ENCODE peak calls at places on chromosomes 12 and 14, in four cellular contexts. D is K562, U is GM12878, A is HL-60. L is an unnamed sample.

GRCh38 chr14:67831122-67831521 is 11.5 kb downstream of the RAD51B start:
- DNase-seq in D (no peak), A (no peak), U (no peak), L (no peak)

GRCh38 chr12:120121766-120122293 is 5.3 kb upstream of the RAB35 start:
- DNase-seq in D (no peak), U (peak), A (no peak), L (no peak)

GRCh38 chr14:99560946-99561683 is 42.9 kb downstream of the CCDC85C start:
- DNase-seq in D (no peak), U (no peak), A (no peak), L (no peak)

GRCh38 chr14:22432348-22432976 is 156.6 kb downstream of the DAD1 start:
- DNase-seq in A (peak), D (peak), U (no peak), L (no peak)

GRCh38 chr12:1559729-1560128 is 34.7 kb downstream of the FBXL14 start:
- DNase-seq in A (no peak), U (no peak), D (no peak), L (no peak)

GRCh38 chr12:56224102-56224701 is at the start of gene NABP2:
- DNase-seq in U (peak), A (peak), D (peak), L (peak)

GRCh38 chr14:75723716-75724115 is 62.7 kb downstream of the TTLL5 start:
- DNase-seq in U (no peak), D (no peak), A (no peak), L (no peak)

GRCh38 chr12:64461634-64462414 is 9.9 kb downstream of the TBK1 start:
- DNase-seq in U (no peak), A (no peak), D (no peak), L (no peak)

GRCh38 chr12:17550011-17550410 is 540.0 kb downstream of the RERGL start:
- DNase-seq in A (no peak), U (no peak), D (no peak), L (no peak)

GRCh38 chr14:91113829-91114078 is at the start of gene DGLUCY:
- DNase-seq in D (peak), U (no peak), A (peak), L (peak)

GRCh38 chr14:103123634-103124500 is 606 bp downstream of the TNFAIP2 start:
- DNase-seq in U (no peak), A (peak), D (peak), L (peak)

DNA sequence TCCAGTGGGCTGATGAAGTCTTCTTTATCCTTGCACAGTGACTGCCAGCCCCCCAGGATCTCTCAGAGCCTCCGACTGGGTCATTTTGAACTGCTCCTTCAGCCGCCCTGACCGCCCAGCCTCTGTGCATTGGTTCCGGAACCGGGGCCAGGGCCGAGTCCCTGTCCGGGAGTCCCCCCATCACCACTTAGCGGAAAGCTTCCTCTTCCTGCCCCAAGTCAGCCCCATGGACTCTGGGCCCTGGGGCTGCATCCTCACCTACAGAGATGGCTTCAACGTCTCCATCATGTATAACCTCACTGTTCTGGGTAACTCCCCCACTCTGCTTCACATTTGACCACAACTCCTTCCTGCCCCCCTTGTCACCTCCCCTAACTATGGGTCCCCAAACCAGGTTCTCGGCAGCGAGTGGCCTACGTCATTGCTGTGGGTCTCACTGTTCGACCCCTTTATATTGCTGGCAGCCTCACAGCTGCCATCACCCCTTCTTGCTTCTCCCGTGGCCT is 2.3 kb downstream of the LAG3 start:
- DNase-seq in A (no peak), D (no peak), U (no peak), L (no peak)
- TF ChIP-seq POLR2AphosphoS5 in A (no peak), D (no peak), U (no peak), L (no peak)

DNA sequence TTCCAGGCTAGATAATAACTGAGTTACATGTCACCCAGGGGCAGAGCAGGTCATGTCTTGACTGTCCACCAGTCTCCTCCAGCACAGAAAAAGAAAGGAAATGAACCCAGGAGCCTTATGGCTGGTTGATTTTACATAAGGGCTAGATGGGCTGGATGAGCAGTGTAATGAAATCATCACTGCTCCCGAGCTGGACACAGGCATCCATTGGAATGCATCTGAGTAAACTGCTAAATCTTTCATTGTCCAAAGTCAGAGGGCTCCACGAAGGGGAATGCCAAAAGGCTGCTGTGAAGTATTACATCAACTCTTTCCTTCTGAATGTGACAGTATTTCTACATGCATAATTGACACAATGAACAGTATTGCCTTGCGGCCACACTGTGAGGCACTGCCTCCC is 30.1 kb upstream of the TSPAN11 start:
- DNase-seq in D (no peak), A (no peak), U (no peak), L (no peak)
- TF ChIP-seq SPI1 in D (no peak), A (no peak), U (no peak), L (no peak)

GRCh38 chr12:105928436-105928835 is 210.3 kb downstream of the NUAK1 start:
- DNase-seq in A (no peak), U (no peak), D (no peak), L (no peak)
- TF ChIP-seq POLR2AphosphoS5 in A (no peak), U (no peak), D (no peak), L (no peak)

GRCh38 chr12:96465896-96466295 is 23.5 kb upstream of the CFAP54 start:
- DNase-seq in U (no peak), D (no peak), A (no peak), L (no peak)
- TF ChIP-seq SPI1 in U (no peak), D (no peak), A (no peak), L (no peak)

DNA sequence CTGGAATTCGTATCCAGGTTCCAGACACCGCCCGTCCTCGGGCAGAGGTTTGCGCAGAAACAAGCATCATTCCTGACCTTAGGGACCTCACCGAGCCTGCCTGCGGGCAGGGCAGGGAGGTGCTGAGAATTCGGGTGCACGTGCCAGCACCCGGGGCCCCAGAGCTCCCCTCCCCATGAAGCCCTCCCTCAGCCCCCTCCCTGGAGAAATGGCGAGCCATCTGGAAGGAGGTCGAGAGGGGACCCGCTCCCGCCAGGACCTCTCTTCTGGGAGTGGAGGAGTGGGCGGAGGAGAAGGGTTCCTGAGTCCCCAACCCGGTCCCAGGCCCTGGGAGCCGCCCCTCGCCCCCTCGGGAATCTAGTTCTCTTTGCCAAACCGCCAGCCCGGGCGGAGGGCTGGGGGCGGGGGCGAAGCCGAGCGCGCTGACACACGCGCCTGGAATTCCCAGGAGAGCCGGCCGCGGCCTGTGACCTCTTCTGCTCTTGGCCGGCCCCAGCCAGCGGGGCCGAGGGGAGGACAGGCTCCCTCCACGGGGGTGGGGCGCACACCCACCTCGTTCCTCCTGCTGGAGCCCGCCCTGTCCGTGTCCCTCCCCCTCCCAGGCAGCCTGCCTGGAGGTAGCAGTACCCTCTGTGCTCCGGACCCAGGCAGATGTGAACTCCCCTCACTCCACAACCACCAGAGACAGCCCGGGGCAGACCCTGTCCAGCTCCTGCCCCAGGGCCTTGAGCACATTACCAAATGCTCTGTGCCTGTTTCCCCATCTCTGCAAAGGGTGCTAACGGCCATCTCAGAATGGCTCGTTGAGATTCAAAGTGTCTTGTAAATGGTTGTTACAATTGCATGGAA is 23.0 kb upstream of the GPR132 start:
- DNase-seq in U (no peak), A (no peak), D (no peak), L (no peak)
- TF ChIP-seq POLR2AphosphoS5 in U (no peak), A (no peak), D (no peak), L (no peak)

DNA sequence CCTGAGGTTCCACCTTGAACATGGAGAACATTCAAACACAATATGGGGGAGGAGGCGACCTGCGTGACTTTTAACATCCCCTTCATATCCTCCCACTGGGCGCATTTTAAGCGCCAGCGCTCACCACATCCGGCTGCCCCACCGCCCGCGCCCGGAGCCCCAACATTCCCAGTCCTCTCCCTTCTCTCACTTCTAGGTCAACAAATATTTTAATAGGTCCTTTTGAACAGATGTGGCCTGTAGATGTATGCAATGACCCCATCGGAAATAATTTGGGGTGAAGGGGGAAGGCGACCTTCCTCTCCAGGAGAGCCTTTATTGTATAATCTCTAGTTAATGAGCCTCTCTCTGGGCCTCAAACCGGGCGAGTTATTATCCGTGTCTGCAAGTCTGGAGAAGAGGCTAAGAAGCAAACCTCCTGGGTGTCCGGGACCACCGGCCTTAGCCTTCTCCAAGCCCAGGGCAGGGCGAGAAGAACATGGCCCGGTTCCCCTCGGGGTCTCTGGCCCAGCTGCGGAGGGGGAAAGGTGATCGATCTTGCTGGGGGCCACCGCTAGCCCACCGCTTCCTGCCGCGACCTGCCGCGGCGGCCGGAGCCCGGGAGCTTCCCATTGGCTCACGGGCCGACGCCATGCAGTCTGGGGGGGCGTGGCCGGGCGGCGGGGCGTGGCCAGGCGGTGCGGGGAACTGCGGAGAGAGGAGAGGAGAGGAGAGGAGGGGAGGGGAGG is 83.2 kb upstream of the HMGA2 start:
- DNase-seq in U (no peak), D (peak), A (peak), L (peak)
- TF ChIP-seq SPI1 in U (no peak), D (no peak), A (no peak), L (no peak)

GRCh38 chr14:73221945-73222344 is 15.4 kb upstream of the PAPLN start:
- DNase-seq in A (no peak), U (no peak), D (no peak), L (no peak)
- TF ChIP-seq POLR2AphosphoS5 in A (no peak), U (no peak), D (no peak), L (no peak)

GRCh38 chr12:123046431-123046830 is 66.0 kb downstream of the ARL6IP4 start:
- DNase-seq in D (no peak), U (no peak), A (no peak), L (no peak)

GRCh38 chr12:123050331-123050809 is 69.9 kb downstream of the ARL6IP4 start:
- DNase-seq in D (no peak), A (no peak), U (no peak), L (no peak)

GRCh38 chr12:123050913-123051312 is 70.4 kb downstream of the ARL6IP4 start:
- DNase-seq in D (peak), A (no peak), U (no peak), L (no peak)

GRCh38 chr12:123047289-123047688 is 66.8 kb downstream of the ARL6IP4 start:
- DNase-seq in A (no peak), U (no peak), D (no peak), L (no peak)

GRCh38 chr12:123049398-123050250 is 69.1 kb downstream of the ARL6IP4 start:
- DNase-seq in U (no peak), A (no peak), D (no peak), L (no peak)
- TF ChIP-seq SPI1 in U (no peak), A (no peak), D (no peak), L (no peak)

GRCh38 chr12:113090740-113091139 is 34.2 kb downstream of the DTX1 start:
- DNase-seq in D (no peak), U (no peak), A (no peak), L (no peak)
- TF ChIP-seq POLR2AphosphoS5 in D (no peak), U (no peak), A (no peak), L (no peak)

GRCh38 chr12:26989873-26990272 is 24.3 kb downstream of the TM7SF3 start:
- DNase-seq in A (no peak), U (no peak), D (no peak), L (no peak)

GRCh38 chr12:26988703-26989102 is 25.5 kb downstream of the TM7SF3 start:
- DNase-seq in D (no peak), A (no peak), U (no peak), L (no peak)

GRCh38 chr12:26991826-26992225 is 22.4 kb downstream of the TM7SF3 start:
- DNase-seq in D (no peak), U (no peak), A (no peak), L (no peak)

GRCh38 chr12:26982866-26983265 is 31.3 kb downstream of the TM7SF3 start:
- DNase-seq in A (no peak), U (no peak), D (no peak), L (no peak)

GRCh38 chr12:26987634-26988424 is 26.4 kb downstream of the TM7SF3 start:
- DNase-seq in U (no peak), D (peak), A (peak), L (no peak)
- TF ChIP-seq SPI1 in U (no peak), D (no peak), A (peak), L (no peak)

L was measured in GM12891.